ENCODE peak calls at places on chromosomes 11 and 22, in nine cellular contexts. A, G, D, P, I, F, Q, S and R are unnamed samples.

GRCh38 chr22:47816121-47816915 is 1053.9 kb downstream of the TBC1D22A start:
- DNase-seq in A (no peak), G (no peak), D (no peak), P (no peak), I (no peak), F (no peak), Q (no peak), S (no peak), R (no peak)

GRCh38 chr22:48758021-48758561 is 1069.6 kb downstream of the BRD1 start:
- DNase-seq in A (peak), G (no peak), D (no peak), P (peak), I (no peak), F (no peak), Q (no peak), S (no peak), R (no peak)

GRCh38 chr11:7495997-7496545 is 10.8 kb downstream of the OLFML1 start:
- DNase-seq in A (no peak), G (no peak), D (no peak), P (no peak), I (peak), F (no peak), Q (no peak), S (peak), R (no peak)

GRCh38 chr22:46171940-46172339 is 21.6 kb downstream of the PPARA start:
- DNase-seq in A (no peak), G (no peak), D (peak), P (no peak), I (no peak), F (no peak), Q (peak), S (no peak), R (peak)

GRCh38 chr11:67483901-67484665 is 1.3 kb downstream of the AIP start:
- DNase-seq in A (peak), G (no peak), D (no peak), P (no peak), I (no peak), F (no peak), Q (no peak), S (peak), R (no peak)

GRCh38 chr11:19924321-19925115 is 211.9 kb downstream of the NAV2 start:
- DNase-seq in A (no peak), G (no peak), D (no peak), P (no peak), I (no peak), F (no peak), Q (no peak), S (no peak), R (no peak)

GRCh38 chr11:46920709-46921108 is 2.4 kb upstream of the LRP4 start:
- DNase-seq in A (no peak), G (peak), D (no peak), P (no peak), I (no peak), F (no peak), Q (peak), S (no peak), R (peak)

GRCh38 chr11:107468596-107468995 is 11.0 kb upstream of the CWF19L2 start:
- DNase-seq in A (no peak), G (no peak), D (no peak), P (no peak), I (no peak), F (peak), Q (no peak), S (no peak), R (no peak)

GRCh38 chr22:29726512-29727247 is 6.9 kb downstream of the CABP7 start:
- DNase-seq in A (no peak), G (no peak), D (no peak), P (no peak), I (no peak), F (no peak), Q (no peak), S (no peak), R (no peak)

GRCh38 chr11:134913391-134913790 is 501.3 kb upstream of the B3GAT1 start:
- DNase-seq in A (no peak), G (no peak), D (no peak), P (no peak), I (no peak), F (no peak), Q (no peak), S (no peak), R (no peak)

DNA sequence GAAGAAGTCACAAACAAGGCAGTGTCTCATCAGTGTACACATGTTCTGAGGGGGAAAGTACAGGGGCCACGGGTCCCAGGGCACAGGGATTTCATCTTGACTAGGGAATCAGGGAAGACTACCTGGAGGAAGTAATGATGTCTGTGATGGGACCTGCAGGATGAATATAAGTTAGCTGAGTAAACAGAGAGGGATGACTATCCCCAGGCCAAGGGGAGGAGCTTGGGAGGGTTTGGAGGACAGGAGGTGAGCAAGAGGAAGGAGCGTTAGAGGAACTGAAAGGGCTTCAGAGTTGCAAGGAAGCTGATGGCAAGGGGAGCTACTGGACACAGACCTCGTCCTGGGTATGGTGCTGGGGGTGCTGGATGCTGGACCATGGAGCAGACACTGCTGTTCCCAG is 56.4 kb downstream of the TRAF6 start:
- DNase-seq in A (peak), G (no peak), D (no peak), P (no peak), I (peak), F (peak), Q (no peak), S (peak), R (no peak)
- TF ChIP-seq CTCF in A (no peak), G (no peak), D (no peak), P (no peak), I (no peak), F (no peak), Q (no peak), S (no peak), R (no peak)

GRCh38 chr11:65854871-65855837 is 2.8 kb downstream of the CFL1 start:
- DNase-seq in A (no peak), G (peak), D (no peak), P (peak), I (no peak), F (no peak), Q (no peak), S (no peak), R (no peak)

GRCh38 chr11:65852508-65853248 is 5.3 kb downstream of the CFL1 start:
- DNase-seq in A (peak), G (no peak), D (no peak), P (peak), I (no peak), F (no peak), Q (no peak), S (no peak), R (no peak)

GRCh38 chr11:65854161-65854592 is 3.8 kb downstream of the CFL1 start:
- DNase-seq in A (no peak), G (no peak), D (no peak), P (peak), I (no peak), F (no peak), Q (no peak), S (no peak), R (no peak)

GRCh38 chr11:65851811-65852507 is 6.0 kb downstream of the CFL1 start:
- DNase-seq in A (no peak), G (no peak), D (no peak), P (peak), I (no peak), F (no peak), Q (no peak), S (no peak), R (no peak)

GRCh38 chr11:65853249-65853979 is 4.6 kb downstream of the CFL1 start:
- DNase-seq in A (peak), G (no peak), D (no peak), P (peak), I (no peak), F (no peak), Q (no peak), S (no peak), R (no peak)
- TF ChIP-seq CTCF in A (no peak), G (no peak), D (no peak), P (peak), I (no peak), F (no peak), Q (peak), S (peak), R (no peak)

GRCh38 chr11:60169264-60169915 is 13.5 kb downstream of the MS4A6A start:
- DNase-seq in A (no peak), G (no peak), D (peak), P (no peak), I (no peak), F (peak), Q (no peak), S (peak), R (no peak)
- TF ChIP-seq CTCF in A (no peak), G (peak), D (peak), P (peak), I (no peak), F (peak), Q (peak), S (peak), R (no peak)

DNA sequence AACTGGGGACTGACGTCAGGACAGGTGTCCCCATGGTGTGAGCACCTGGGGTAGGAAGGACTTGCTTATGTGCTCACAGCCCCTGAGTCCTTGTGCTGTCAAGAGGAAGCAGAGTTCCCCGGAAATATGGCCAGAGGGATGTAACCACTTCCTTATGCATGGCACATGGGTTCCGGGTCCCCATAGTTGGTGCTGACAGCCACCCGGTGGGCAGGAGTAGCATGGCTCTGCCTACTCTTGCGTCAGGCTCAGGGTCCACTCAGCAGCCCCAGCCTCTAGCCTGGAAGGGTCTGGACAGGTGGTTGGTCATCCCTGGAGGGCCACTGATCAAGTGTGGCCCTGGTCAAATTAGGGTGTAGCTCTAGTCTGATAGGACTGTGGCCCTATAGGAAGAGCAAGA is 42.8 kb upstream of the CCND1 start:
- DNase-seq in A (no peak), G (no peak), D (no peak), P (no peak), I (no peak), F (peak), Q (no peak), S (peak), R (no peak)
- TF ChIP-seq CTCF in A (no peak), G (no peak), D (peak), P (peak), I (no peak), F (no peak), Q (peak), S (peak), R (no peak)

DNA sequence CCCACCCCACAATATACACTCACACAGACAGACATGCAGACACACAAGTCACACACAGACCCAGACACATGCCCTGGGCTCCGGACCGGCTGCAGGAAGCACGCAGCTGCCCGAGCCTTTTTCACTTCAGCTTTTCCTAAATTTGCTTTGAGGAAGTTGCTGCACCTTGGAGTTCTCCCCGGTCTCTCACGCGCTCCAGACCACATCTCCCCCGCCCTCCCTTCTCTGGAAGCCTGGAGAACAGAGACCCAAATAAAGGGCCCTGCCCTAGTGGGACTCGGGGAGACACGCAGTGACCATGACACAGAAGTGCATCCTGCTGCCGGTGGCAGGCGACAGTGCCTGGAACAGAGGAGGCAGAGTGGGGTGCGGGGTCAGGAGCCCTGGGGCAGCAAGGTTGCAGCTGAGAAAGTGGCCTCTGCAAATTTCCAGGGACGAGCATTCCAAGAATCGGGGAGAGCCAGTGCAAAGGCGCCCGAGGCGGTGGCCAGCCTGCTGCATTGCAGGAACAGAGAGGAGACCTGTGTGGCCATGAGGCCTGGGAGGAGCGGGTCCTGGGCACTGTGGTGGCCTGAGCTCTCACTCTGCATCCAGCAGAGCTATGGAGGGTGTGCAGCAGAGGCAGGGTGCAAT is 19.1 kb downstream of the RPL3 start:
- DNase-seq in A (no peak), G (no peak), D (no peak), P (no peak), I (no peak), F (no peak), Q (no peak), S (peak), R (no peak)
- TF ChIP-seq CTCF in A (no peak), G (no peak), D (no peak), P (no peak), I (peak), F (no peak), Q (no peak), S (no peak), R (no peak)

DNA sequence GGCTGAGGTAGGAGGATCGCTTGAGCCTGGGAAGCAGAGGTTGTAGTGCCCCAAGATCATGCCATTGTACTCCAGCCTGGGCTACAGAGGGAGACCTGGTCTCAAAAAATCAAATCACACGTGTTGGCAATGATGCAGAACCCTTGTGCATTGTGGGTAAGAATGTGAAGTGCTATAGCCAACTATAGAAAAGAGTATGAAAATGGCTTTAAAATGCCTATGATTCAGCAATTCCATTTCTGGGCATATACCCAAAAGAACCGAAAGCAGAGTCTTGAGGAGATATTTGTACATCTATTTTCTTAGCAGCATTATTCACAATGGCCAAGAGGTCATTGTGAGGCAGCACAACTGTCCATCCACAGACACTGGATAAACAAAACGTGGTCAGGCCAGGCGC is 2.6 kb upstream of the FADS3 start:
- DNase-seq in A (no peak), G (no peak), D (no peak), P (no peak), I (no peak), F (no peak), Q (peak), S (no peak), R (peak)
- TF ChIP-seq CTCF in A (no peak), G (no peak), D (no peak), P (no peak), I (no peak), F (no peak), Q (no peak), S (no peak), R (no peak)